ENCODE peak calls at places on chromosomes 7 and 10, in eight cellular contexts. One of them, this sample, is unnamed.

GRCh38 chr10:119644215-119644826 is 6.9 kb upstream of the BAG3 start:
- DNase-seq in left ventricle myocardium inferior: no peak
- DNase-seq in naive thymus-derived CD4-positive, alpha-beta T cell: no peak
- DNase-seq in PC-9: no peak
- DNase-seq in choroid plexus epithelial cell: no peak
- DNase-seq in pancreas: no peak
- DNase-seq in fibroblast of lung: no peak
- DNase-seq in epithelial cell of esophagus: no peak
- DNase-seq in this sample: no peak

GRCh38 chr10:86376852-86377796 is 10.5 kb upstream of the GRID1 start:
- DNase-seq in left ventricle myocardium inferior: peak; percentile 74
- DNase-seq in naive thymus-derived CD4-positive, alpha-beta T cell: peak; percentile 89
- DNase-seq in PC-9: peak; percentile 78
- DNase-seq in choroid plexus epithelial cell: peak; percentile 58
- DNase-seq in pancreas: peak; percentile 93
- DNase-seq in fibroblast of lung: peak; percentile 34
- DNase-seq in epithelial cell of esophagus: peak; percentile 68
- DNase-seq in this sample: peak; percentile 22

GRCh38 chr10:53771701-53772100 is 999.1 kb upstream of the MBL2 start:
- DNase-seq in left ventricle myocardium inferior: no peak
- DNase-seq in naive thymus-derived CD4-positive, alpha-beta T cell: no peak
- DNase-seq in PC-9: no peak
- DNase-seq in choroid plexus epithelial cell: no peak
- DNase-seq in pancreas: no peak
- DNase-seq in fibroblast of lung: no peak
- DNase-seq in epithelial cell of esophagus: no peak
- DNase-seq in this sample: no peak

GRCh38 chr10:36441557-36441956 is 683.8 kb upstream of the ANKRD30A start:
- DNase-seq in left ventricle myocardium inferior: peak; percentile 19
- DNase-seq in naive thymus-derived CD4-positive, alpha-beta T cell: no peak
- DNase-seq in PC-9: no peak
- DNase-seq in choroid plexus epithelial cell: peak; percentile 29
- DNase-seq in pancreas: no peak
- DNase-seq in fibroblast of lung: peak; percentile 50
- DNase-seq in epithelial cell of esophagus: peak; percentile 5
- DNase-seq in this sample: no peak

GRCh38 chr7:112630565-112630964 is 149.8 kb downstream of the LSMEM1 start:
- DNase-seq in left ventricle myocardium inferior: no peak
- DNase-seq in naive thymus-derived CD4-positive, alpha-beta T cell: no peak
- DNase-seq in PC-9: no peak
- DNase-seq in choroid plexus epithelial cell: peak; percentile 72
- DNase-seq in pancreas: no peak
- DNase-seq in fibroblast of lung: peak; percentile 7
- DNase-seq in epithelial cell of esophagus: peak; percentile 63
- DNase-seq in this sample: peak; percentile 25

GRCh38 chr7:47180268-47180826 is 401.6 kb downstream of the TNS3 start:
- DNase-seq in left ventricle myocardium inferior: peak; percentile 38
- DNase-seq in naive thymus-derived CD4-positive, alpha-beta T cell: no peak
- DNase-seq in PC-9: peak; percentile 75
- DNase-seq in choroid plexus epithelial cell: peak; percentile 86
- DNase-seq in pancreas: no peak
- DNase-seq in fibroblast of lung: peak; percentile 45
- DNase-seq in epithelial cell of esophagus: peak; percentile 57
- DNase-seq in this sample: peak; percentile 36

GRCh38 chr7:76358053-76358477 is 726 bp downstream of the YWHAG start:
- DNase-seq in left ventricle myocardium inferior: peak; percentile 75
- DNase-seq in naive thymus-derived CD4-positive, alpha-beta T cell: peak; percentile 47
- DNase-seq in PC-9: peak; percentile 42
- DNase-seq in choroid plexus epithelial cell: peak; percentile 49
- DNase-seq in pancreas: peak; percentile 82
- DNase-seq in fibroblast of lung: no peak
- DNase-seq in epithelial cell of esophagus: peak; percentile 32
- DNase-seq in this sample: no peak

GRCh38 chr10:132655735-132656134 is 118.1 kb downstream of the INPP5A start:
- DNase-seq in left ventricle myocardium inferior: no peak
- DNase-seq in naive thymus-derived CD4-positive, alpha-beta T cell: no peak
- DNase-seq in PC-9: no peak
- DNase-seq in choroid plexus epithelial cell: no peak
- DNase-seq in pancreas: no peak
- DNase-seq in fibroblast of lung: no peak
- DNase-seq in epithelial cell of esophagus: no peak
- DNase-seq in this sample: no peak

GRCh38 chr10:129927351-129928120 is 36.5 kb downstream of the EBF3 start:
- DNase-seq in left ventricle myocardium inferior: peak; percentile 5
- DNase-seq in naive thymus-derived CD4-positive, alpha-beta T cell: no peak
- DNase-seq in PC-9: no peak
- DNase-seq in choroid plexus epithelial cell: no peak
- DNase-seq in pancreas: no peak
- DNase-seq in fibroblast of lung: no peak
- DNase-seq in epithelial cell of esophagus: no peak
- DNase-seq in this sample: no peak

GRCh38 chr7:2698581-2699288 is 10.7 kb downstream of the AMZ1 start:
- DNase-seq in left ventricle myocardium inferior: no peak
- DNase-seq in naive thymus-derived CD4-positive, alpha-beta T cell: no peak
- DNase-seq in PC-9: no peak
- DNase-seq in choroid plexus epithelial cell: no peak
- DNase-seq in pancreas: no peak
- DNase-seq in fibroblast of lung: peak; percentile 35
- DNase-seq in epithelial cell of esophagus: no peak
- DNase-seq in this sample: no peak
- H3K4me3 ChIP-seq in left ventricle myocardium inferior: no peak overlapping the region
- H3K4me3 ChIP-seq in naive thymus-derived CD4-positive, alpha-beta T cell: peak overlapping the region; percentile 46
- H3K4me3 ChIP-seq in PC-9: no peak overlapping the region
- H3K4me3 ChIP-seq in choroid plexus epithelial cell: no peak overlapping the region
- H3K4me3 ChIP-seq in pancreas: no peak overlapping the region
- H3K4me3 ChIP-seq in fibroblast of lung: no peak overlapping the region
- H3K4me3 ChIP-seq in epithelial cell of esophagus: no peak overlapping the region
- H3K4me3 ChIP-seq in this sample: no peak overlapping the region

GRCh38 chr7:51299391-51300133 is 17.0 kb downstream of the COBL start:
- DNase-seq in left ventricle myocardium inferior: no peak
- DNase-seq in naive thymus-derived CD4-positive, alpha-beta T cell: no peak
- DNase-seq in PC-9: no peak
- DNase-seq in choroid plexus epithelial cell: no peak
- DNase-seq in pancreas: no peak
- DNase-seq in fibroblast of lung: no peak
- DNase-seq in epithelial cell of esophagus: no peak
- DNase-seq in this sample: no peak

GRCh38 chr7:51303142-51303525 is 13.5 kb downstream of the COBL start:
- DNase-seq in left ventricle myocardium inferior: no peak
- DNase-seq in naive thymus-derived CD4-positive, alpha-beta T cell: no peak
- DNase-seq in PC-9: peak; percentile 43
- DNase-seq in choroid plexus epithelial cell: no peak
- DNase-seq in pancreas: no peak
- DNase-seq in fibroblast of lung: no peak
- DNase-seq in epithelial cell of esophagus: no peak
- DNase-seq in this sample: no peak

GRCh38 chr7:51298912-51299311 is 17.7 kb downstream of the COBL start:
- DNase-seq in left ventricle myocardium inferior: no peak
- DNase-seq in naive thymus-derived CD4-positive, alpha-beta T cell: no peak
- DNase-seq in PC-9: no peak
- DNase-seq in choroid plexus epithelial cell: no peak
- DNase-seq in pancreas: no peak
- DNase-seq in fibroblast of lung: no peak
- DNase-seq in epithelial cell of esophagus: no peak
- DNase-seq in this sample: no peak

GRCh38 chr7:51300762-51301674 is 15.6 kb downstream of the COBL start:
- DNase-seq in left ventricle myocardium inferior: no peak
- DNase-seq in naive thymus-derived CD4-positive, alpha-beta T cell: no peak
- DNase-seq in PC-9: no peak
- DNase-seq in choroid plexus epithelial cell: no peak
- DNase-seq in pancreas: no peak
- DNase-seq in fibroblast of lung: no peak
- DNase-seq in epithelial cell of esophagus: no peak
- DNase-seq in this sample: no peak

DNA sequence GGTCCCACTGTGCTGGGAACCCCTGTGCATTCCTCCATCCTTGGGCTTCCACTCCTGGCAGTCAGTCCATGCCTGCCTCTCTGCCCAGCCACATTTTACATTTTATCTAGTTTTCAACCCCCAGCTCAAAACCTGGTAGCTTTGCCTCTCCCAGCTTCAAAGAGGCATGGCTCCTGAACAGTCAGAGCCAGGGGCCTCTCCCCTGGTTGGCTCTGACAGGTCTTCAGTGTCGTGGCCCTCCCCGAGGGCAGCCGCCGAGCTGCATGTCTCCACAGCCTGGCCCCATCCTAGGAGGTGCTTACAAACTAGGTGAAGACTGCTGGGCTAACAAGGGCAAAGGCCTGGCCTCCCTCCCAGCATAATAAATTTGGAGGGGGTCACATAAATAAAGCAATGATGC is 14.8 kb downstream of the COBL start:
- DNase-seq in left ventricle myocardium inferior: no peak
- DNase-seq in naive thymus-derived CD4-positive, alpha-beta T cell: no peak
- DNase-seq in PC-9: no peak
- DNase-seq in choroid plexus epithelial cell: no peak
- DNase-seq in pancreas: no peak
- DNase-seq in fibroblast of lung: no peak
- DNase-seq in epithelial cell of esophagus: no peak
- DNase-seq in this sample: no peak
- H3K4me3 ChIP-seq in left ventricle myocardium inferior: no peak overlapping the region
- H3K4me3 ChIP-seq in naive thymus-derived CD4-positive, alpha-beta T cell: no peak overlapping the region
- H3K4me3 ChIP-seq in PC-9: no peak overlapping the region
- H3K4me3 ChIP-seq in choroid plexus epithelial cell: no peak overlapping the region
- H3K4me3 ChIP-seq in pancreas: no peak overlapping the region
- H3K4me3 ChIP-seq in fibroblast of lung: no peak overlapping the region
- H3K4me3 ChIP-seq in epithelial cell of esophagus: no peak overlapping the region
- H3K4me3 ChIP-seq in this sample: no peak overlapping the region

GRCh38 chr7:138434458-138435093 is 25.5 kb upstream of the TRIM24 start:
- DNase-seq in left ventricle myocardium inferior: no peak
- DNase-seq in naive thymus-derived CD4-positive, alpha-beta T cell: no peak
- DNase-seq in PC-9: no peak
- DNase-seq in choroid plexus epithelial cell: no peak
- DNase-seq in pancreas: no peak
- DNase-seq in fibroblast of lung: no peak
- DNase-seq in epithelial cell of esophagus: no peak
- DNase-seq in this sample: no peak
- H3K4me3 ChIP-seq in left ventricle myocardium inferior: no peak overlapping the region
- H3K4me3 ChIP-seq in naive thymus-derived CD4-positive, alpha-beta T cell: no peak overlapping the region
- H3K4me3 ChIP-seq in PC-9: no peak overlapping the region
- H3K4me3 ChIP-seq in choroid plexus epithelial cell: no peak overlapping the region
- H3K4me3 ChIP-seq in pancreas: no peak overlapping the region
- H3K4me3 ChIP-seq in fibroblast of lung: no peak overlapping the region
- H3K4me3 ChIP-seq in epithelial cell of esophagus: no peak overlapping the region
- H3K4me3 ChIP-seq in this sample: no peak overlapping the region

GRCh38 chr10:77264107-77264506 is 373.5 kb downstream of the KCNMA1 start:
- DNase-seq in left ventricle myocardium inferior: no peak
- DNase-seq in naive thymus-derived CD4-positive, alpha-beta T cell: no peak
- DNase-seq in PC-9: no peak
- DNase-seq in choroid plexus epithelial cell: no peak
- DNase-seq in pancreas: no peak
- DNase-seq in fibroblast of lung: no peak
- DNase-seq in epithelial cell of esophagus: no peak
- DNase-seq in this sample: no peak
- H3K4me3 ChIP-seq in left ventricle myocardium inferior: no peak overlapping the region
- H3K4me3 ChIP-seq in naive thymus-derived CD4-positive, alpha-beta T cell: no peak overlapping the region
- H3K4me3 ChIP-seq in PC-9: no peak overlapping the region
- H3K4me3 ChIP-seq in choroid plexus epithelial cell: no peak overlapping the region
- H3K4me3 ChIP-seq in pancreas: no peak overlapping the region
- H3K4me3 ChIP-seq in fibroblast of lung: no peak overlapping the region
- H3K4me3 ChIP-seq in epithelial cell of esophagus: no peak overlapping the region
- H3K4me3 ChIP-seq in this sample: no peak overlapping the region

GRCh38 chr7:105678811-105679495 is 97.7 kb upstream of the EFCAB10 start:
- DNase-seq in left ventricle myocardium inferior: peak; percentile 74
- DNase-seq in naive thymus-derived CD4-positive, alpha-beta T cell: peak; percentile 11
- DNase-seq in PC-9: no peak
- DNase-seq in choroid plexus epithelial cell: peak; percentile 29
- DNase-seq in pancreas: peak; percentile 87
- DNase-seq in fibroblast of lung: peak; percentile 15
- DNase-seq in epithelial cell of esophagus: peak; percentile 79
- DNase-seq in this sample: no peak
- H3K4me3 ChIP-seq in left ventricle myocardium inferior: peak overlapping the region; percentile 59
- H3K4me3 ChIP-seq in naive thymus-derived CD4-positive, alpha-beta T cell: peak overlapping the region; percentile 30
- H3K4me3 ChIP-seq in PC-9: no peak overlapping the region
- H3K4me3 ChIP-seq in choroid plexus epithelial cell: peak overlapping the region; percentile 22
- H3K4me3 ChIP-seq in pancreas: peak overlapping the region; percentile 16
- H3K4me3 ChIP-seq in fibroblast of lung: no peak overlapping the region
- H3K4me3 ChIP-seq in epithelial cell of esophagus: peak overlapping the region; percentile 25
- H3K4me3 ChIP-seq in this sample: no peak overlapping the region

GRCh38 chr7:130435455-130435854 is 5.4 kb downstream of the CEP41 start:
- DNase-seq in left ventricle myocardium inferior: no peak
- DNase-seq in naive thymus-derived CD4-positive, alpha-beta T cell: no peak
- DNase-seq in PC-9: no peak
- DNase-seq in choroid plexus epithelial cell: no peak
- DNase-seq in pancreas: no peak
- DNase-seq in fibroblast of lung: no peak
- DNase-seq in epithelial cell of esophagus: no peak
- DNase-seq in this sample: no peak

GRCh38 chr7:130433336-130433735 is 7.5 kb downstream of the CEP41 start:
- DNase-seq in left ventricle myocardium inferior: no peak
- DNase-seq in naive thymus-derived CD4-positive, alpha-beta T cell: no peak
- DNase-seq in PC-9: no peak
- DNase-seq in choroid plexus epithelial cell: no peak
- DNase-seq in pancreas: no peak
- DNase-seq in fibroblast of lung: no peak
- DNase-seq in epithelial cell of esophagus: no peak
- DNase-seq in this sample: no peak

GRCh38 chr7:130429019-130429418 is 11.8 kb downstream of the CEP41 start:
- DNase-seq in left ventricle myocardium inferior: no peak
- DNase-seq in naive thymus-derived CD4-positive, alpha-beta T cell: no peak
- DNase-seq in PC-9: no peak
- DNase-seq in choroid plexus epithelial cell: no peak
- DNase-seq in pancreas: no peak
- DNase-seq in fibroblast of lung: no peak
- DNase-seq in epithelial cell of esophagus: no peak
- DNase-seq in this sample: no peak

GRCh38 chr7:130432886-130433285 is 7.9 kb downstream of the CEP41 start:
- DNase-seq in left ventricle myocardium inferior: no peak
- DNase-seq in naive thymus-derived CD4-positive, alpha-beta T cell: no peak
- DNase-seq in PC-9: no peak
- DNase-seq in choroid plexus epithelial cell: peak; percentile 77
- DNase-seq in pancreas: no peak
- DNase-seq in fibroblast of lung: peak; percentile 72
- DNase-seq in epithelial cell of esophagus: peak; percentile 51
- DNase-seq in this sample: no peak

DNA sequence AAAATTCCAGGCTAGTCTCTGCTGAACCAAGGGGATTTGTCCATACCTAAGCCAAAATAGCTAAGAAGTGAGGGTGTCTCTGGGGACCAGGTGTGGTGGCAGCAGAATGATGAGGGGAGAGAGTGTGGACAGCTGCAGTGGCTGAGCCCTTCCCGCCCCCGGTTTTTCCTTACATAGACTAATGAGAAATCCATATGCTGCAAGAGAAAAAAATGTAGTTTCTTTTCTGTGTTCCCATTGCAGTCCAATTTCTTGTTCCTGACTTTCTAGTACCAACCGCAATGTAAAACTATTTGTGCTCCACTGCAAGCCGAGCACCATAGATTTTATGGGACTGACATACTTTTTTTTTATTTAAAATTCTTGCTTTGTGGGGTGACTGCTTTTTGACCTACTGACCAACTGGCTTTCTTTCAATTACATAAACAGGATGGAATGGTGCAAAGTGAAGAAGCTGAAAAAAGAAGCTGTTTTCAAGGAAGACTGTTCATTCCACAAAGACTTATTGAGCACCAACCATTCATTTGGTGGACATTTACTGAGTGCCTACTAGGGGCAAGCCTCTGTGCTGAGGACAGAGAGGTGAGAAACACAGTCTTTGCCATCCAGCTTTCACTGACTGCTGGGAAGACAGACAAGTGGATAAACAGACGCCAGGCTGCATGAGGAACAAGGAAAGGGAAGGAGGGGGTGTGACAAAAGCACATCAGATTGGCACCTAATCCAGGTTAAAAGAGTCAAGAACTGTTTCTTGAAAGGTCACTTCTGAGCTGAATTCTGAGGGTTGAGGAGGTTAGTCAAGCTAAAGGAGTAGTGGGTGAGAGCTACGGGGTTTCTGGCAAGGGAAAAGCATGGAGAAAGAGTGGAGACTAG is 9.7 kb downstream of the CEP41 start:
- DNase-seq in left ventricle myocardium inferior: peak; percentile 26
- DNase-seq in naive thymus-derived CD4-positive, alpha-beta T cell: no peak
- DNase-seq in PC-9: no peak
- DNase-seq in choroid plexus epithelial cell: peak; percentile 94
- DNase-seq in pancreas: no peak
- DNase-seq in fibroblast of lung: peak; percentile 86
- DNase-seq in epithelial cell of esophagus: peak; percentile 22
- DNase-seq in this sample: no peak
- H3K4me3 ChIP-seq in left ventricle myocardium inferior: peak overlapping the region; percentile 43
- H3K4me3 ChIP-seq in naive thymus-derived CD4-positive, alpha-beta T cell: no peak overlapping the region
- H3K4me3 ChIP-seq in PC-9: no peak overlapping the region
- H3K4me3 ChIP-seq in choroid plexus epithelial cell: peak overlapping the region; percentile 50
- H3K4me3 ChIP-seq in pancreas: no peak overlapping the region
- H3K4me3 ChIP-seq in fibroblast of lung: peak overlapping the region; percentile 26
- H3K4me3 ChIP-seq in epithelial cell of esophagus: no peak overlapping the region
- H3K4me3 ChIP-seq in this sample: no peak overlapping the region